ENCODE peak calls at places on chromosomes 12 and 14, in seven cellular contexts. One of them, this sample, is unnamed.

GRCh38 chr14:70884595-70885342 is 22.5 kb upstream of the PCNX1 start:
- DNase-seq in endothelial cell: no peak
- DNase-seq in astrocyte: no peak
- DNase-seq in cardiac muscle cell: no peak
- DNase-seq in GM20000: no peak
- DNase-seq in mucosa of descending colon: no peak
- DNase-seq in AG09309: no peak
- DNase-seq in this sample: no peak

GRCh38 chr12:63905523-63905922 is 61.0 kb downstream of the SRGAP1 start:
- DNase-seq in endothelial cell: no peak
- DNase-seq in astrocyte: no peak
- DNase-seq in cardiac muscle cell: no peak
- DNase-seq in GM20000: no peak
- DNase-seq in mucosa of descending colon: no peak
- DNase-seq in AG09309: no peak
- DNase-seq in this sample: peak

GRCh38 chr12:13278249-13278787 is 81.8 kb downstream of the EMP1 start:
- DNase-seq in endothelial cell: peak
- DNase-seq in astrocyte: peak
- DNase-seq in cardiac muscle cell: peak
- DNase-seq in GM20000: peak
- DNase-seq in mucosa of descending colon: peak
- DNase-seq in AG09309: no peak
- DNase-seq in this sample: peak

GRCh38 chr14:51744372-51745150 is 92.9 kb downstream of the FRMD6 start:
- DNase-seq in endothelial cell: no peak
- DNase-seq in astrocyte: no peak
- DNase-seq in cardiac muscle cell: no peak
- DNase-seq in GM20000: no peak
- DNase-seq in mucosa of descending colon: no peak
- DNase-seq in AG09309: no peak
- DNase-seq in this sample: no peak

GRCh38 chr12:10540776-10541205 is 35.1 kb downstream of the EIF2S3B start:
- DNase-seq in endothelial cell: no peak
- DNase-seq in astrocyte: peak
- DNase-seq in cardiac muscle cell: no peak
- DNase-seq in GM20000: no peak
- DNase-seq in mucosa of descending colon: no peak
- DNase-seq in AG09309: no peak
- DNase-seq in this sample: peak

GRCh38 chr12:63276537-63277365 is 125.8 kb upstream of the AVPR1A start:
- DNase-seq in endothelial cell: peak
- DNase-seq in astrocyte: no peak
- DNase-seq in cardiac muscle cell: peak
- DNase-seq in GM20000: peak
- DNase-seq in mucosa of descending colon: no peak
- DNase-seq in AG09309: no peak
- DNase-seq in this sample: peak

GRCh38 chr14:37122288-37122687 is 50.1 kb downstream of the SLC25A21 start:
- DNase-seq in endothelial cell: no peak
- DNase-seq in astrocyte: peak
- DNase-seq in cardiac muscle cell: no peak
- DNase-seq in GM20000: no peak
- DNase-seq in mucosa of descending colon: no peak
- DNase-seq in AG09309: no peak
- DNase-seq in this sample: peak

GRCh38 chr12:24561411-24561871 is 387.5 kb downstream of the BCAT1 start:
- DNase-seq in endothelial cell: no peak
- DNase-seq in astrocyte: peak
- DNase-seq in cardiac muscle cell: no peak
- DNase-seq in GM20000: no peak
- DNase-seq in mucosa of descending colon: no peak
- DNase-seq in AG09309: no peak
- DNase-seq in this sample: no peak

GRCh38 chr12:56905852-56906251 is 28.4 kb downstream of the SDR9C7 start:
- DNase-seq in endothelial cell: no peak
- DNase-seq in astrocyte: no peak
- DNase-seq in cardiac muscle cell: no peak
- DNase-seq in GM20000: no peak
- DNase-seq in mucosa of descending colon: no peak
- DNase-seq in AG09309: no peak
- DNase-seq in this sample: no peak

GRCh38 chr12:25241171-25242020 is 9.3 kb downstream of the KRAS start:
- DNase-seq in endothelial cell: no peak
- DNase-seq in astrocyte: peak
- DNase-seq in cardiac muscle cell: peak
- DNase-seq in GM20000: peak
- DNase-seq in mucosa of descending colon: no peak
- DNase-seq in AG09309: no peak
- DNase-seq in this sample: peak

GRCh38 chr12:14774944-14775651 is 28.2 kb downstream of the WBP11 start:
- DNase-seq in endothelial cell: peak
- DNase-seq in astrocyte: peak
- DNase-seq in cardiac muscle cell: peak
- DNase-seq in GM20000: no peak
- DNase-seq in mucosa of descending colon: peak
- DNase-seq in AG09309: peak
- DNase-seq in this sample: peak

GRCh38 chr12:14775652-14776020 is 27.6 kb downstream of the WBP11 start:
- DNase-seq in endothelial cell: no peak
- DNase-seq in astrocyte: peak
- DNase-seq in cardiac muscle cell: no peak
- DNase-seq in GM20000: no peak
- DNase-seq in mucosa of descending colon: no peak
- DNase-seq in AG09309: peak
- DNase-seq in this sample: peak

GRCh38 chr12:14772946-14773345 is 30.3 kb downstream of the WBP11 start:
- DNase-seq in endothelial cell: no peak
- DNase-seq in astrocyte: no peak
- DNase-seq in cardiac muscle cell: no peak
- DNase-seq in GM20000: no peak
- DNase-seq in mucosa of descending colon: no peak
- DNase-seq in AG09309: no peak
- DNase-seq in this sample: no peak

GRCh38 chr12:14773685-14774073 is 29.6 kb downstream of the WBP11 start:
- DNase-seq in endothelial cell: peak
- DNase-seq in astrocyte: no peak
- DNase-seq in cardiac muscle cell: no peak
- DNase-seq in GM20000: no peak
- DNase-seq in mucosa of descending colon: peak
- DNase-seq in AG09309: no peak
- DNase-seq in this sample: no peak

GRCh38 chr12:14774074-14774943 is 29.0 kb downstream of the WBP11 start:
- DNase-seq in endothelial cell: peak
- DNase-seq in astrocyte: peak
- DNase-seq in cardiac muscle cell: peak
- DNase-seq in GM20000: peak
- DNase-seq in mucosa of descending colon: peak
- DNase-seq in AG09309: peak
- DNase-seq in this sample: peak
- TF ChIP-seq CTCF in endothelial cell: no peak
- TF ChIP-seq CTCF in astrocyte: no peak
- TF ChIP-seq CTCF in cardiac muscle cell: no peak
- TF ChIP-seq CTCF in GM20000: no peak
- TF ChIP-seq CTCF in mucosa of descending colon: no peak
- TF ChIP-seq CTCF in AG09309: no peak
- TF ChIP-seq CTCF in this sample: peak

GRCh38 chr12:72560370-72560769 is 288.2 kb downstream of the TRHDE start:
- DNase-seq in endothelial cell: no peak
- DNase-seq in astrocyte: no peak
- DNase-seq in cardiac muscle cell: no peak
- DNase-seq in GM20000: no peak
- DNase-seq in mucosa of descending colon: no peak
- DNase-seq in AG09309: no peak
- DNase-seq in this sample: no peak
- TF ChIP-seq CTCF in endothelial cell: no peak
- TF ChIP-seq CTCF in astrocyte: no peak
- TF ChIP-seq CTCF in cardiac muscle cell: no peak
- TF ChIP-seq CTCF in GM20000: no peak
- TF ChIP-seq CTCF in mucosa of descending colon: no peak
- TF ChIP-seq CTCF in AG09309: no peak
- TF ChIP-seq CTCF in this sample: peak

GRCh38 chr12:65263777-65264176 is 14.7 kb upstream of the MSRB3 start:
- DNase-seq in endothelial cell: no peak
- DNase-seq in astrocyte: no peak
- DNase-seq in cardiac muscle cell: no peak
- DNase-seq in GM20000: no peak
- DNase-seq in mucosa of descending colon: no peak
- DNase-seq in AG09309: no peak
- DNase-seq in this sample: no peak

GRCh38 chr12:65266408-65266807 is 12.1 kb upstream of the MSRB3 start:
- DNase-seq in endothelial cell: no peak
- DNase-seq in astrocyte: no peak
- DNase-seq in cardiac muscle cell: no peak
- DNase-seq in GM20000: no peak
- DNase-seq in mucosa of descending colon: no peak
- DNase-seq in AG09309: no peak
- DNase-seq in this sample: no peak

GRCh38 chr12:65274873-65275272 is 3.6 kb upstream of the MSRB3 start:
- DNase-seq in endothelial cell: no peak
- DNase-seq in astrocyte: no peak
- DNase-seq in cardiac muscle cell: no peak
- DNase-seq in GM20000: no peak
- DNase-seq in mucosa of descending colon: no peak
- DNase-seq in AG09309: no peak
- DNase-seq in this sample: no peak

DNA sequence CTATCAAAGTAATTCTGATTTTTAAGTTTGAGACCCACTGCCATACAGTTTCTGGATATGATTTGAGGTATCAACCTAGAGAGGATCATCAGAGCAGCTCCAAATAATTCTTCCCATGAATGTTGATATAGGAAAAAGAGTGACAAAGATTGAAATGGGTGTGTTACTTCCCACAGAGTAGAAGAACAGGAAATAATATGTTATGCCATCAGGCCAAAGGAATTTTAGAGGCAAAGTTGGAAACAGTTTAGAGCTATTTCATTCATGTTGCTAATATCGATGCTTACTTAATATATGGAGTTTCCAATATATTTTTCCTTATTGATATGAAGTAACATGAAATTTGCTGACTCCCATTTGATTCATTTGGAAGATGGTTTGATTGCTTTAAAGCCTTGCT is 8.9 kb upstream of the MSRB3 start:
- DNase-seq in endothelial cell: no peak
- DNase-seq in astrocyte: no peak
- DNase-seq in cardiac muscle cell: no peak
- DNase-seq in GM20000: no peak
- DNase-seq in mucosa of descending colon: no peak
- DNase-seq in AG09309: no peak
- DNase-seq in this sample: no peak
- TF ChIP-seq CTCF in endothelial cell: no peak
- TF ChIP-seq CTCF in astrocyte: no peak
- TF ChIP-seq CTCF in cardiac muscle cell: no peak
- TF ChIP-seq CTCF in GM20000: no peak
- TF ChIP-seq CTCF in mucosa of descending colon: no peak
- TF ChIP-seq CTCF in AG09309: no peak
- TF ChIP-seq CTCF in this sample: no peak

GRCh38 chr12:22172501-22172900 is 126.5 kb downstream of the CMAS start:
- DNase-seq in endothelial cell: no peak
- DNase-seq in astrocyte: no peak
- DNase-seq in cardiac muscle cell: no peak
- DNase-seq in GM20000: no peak
- DNase-seq in mucosa of descending colon: no peak
- DNase-seq in AG09309: no peak
- DNase-seq in this sample: no peak

GRCh38 chr12:22169281-22169824 is 123.3 kb downstream of the CMAS start:
- DNase-seq in endothelial cell: no peak
- DNase-seq in astrocyte: no peak
- DNase-seq in cardiac muscle cell: no peak
- DNase-seq in GM20000: no peak
- DNase-seq in mucosa of descending colon: no peak
- DNase-seq in AG09309: no peak
- DNase-seq in this sample: no peak

GRCh38 chr12:22173154-22173553 is 127.1 kb downstream of the CMAS start:
- DNase-seq in endothelial cell: no peak
- DNase-seq in astrocyte: no peak
- DNase-seq in cardiac muscle cell: no peak
- DNase-seq in GM20000: no peak
- DNase-seq in mucosa of descending colon: no peak
- DNase-seq in AG09309: no peak
- DNase-seq in this sample: no peak
- TF ChIP-seq CTCF in endothelial cell: no peak
- TF ChIP-seq CTCF in astrocyte: no peak
- TF ChIP-seq CTCF in cardiac muscle cell: no peak
- TF ChIP-seq CTCF in GM20000: no peak
- TF ChIP-seq CTCF in mucosa of descending colon: no peak
- TF ChIP-seq CTCF in AG09309: no peak
- TF ChIP-seq CTCF in this sample: no peak

DNA sequence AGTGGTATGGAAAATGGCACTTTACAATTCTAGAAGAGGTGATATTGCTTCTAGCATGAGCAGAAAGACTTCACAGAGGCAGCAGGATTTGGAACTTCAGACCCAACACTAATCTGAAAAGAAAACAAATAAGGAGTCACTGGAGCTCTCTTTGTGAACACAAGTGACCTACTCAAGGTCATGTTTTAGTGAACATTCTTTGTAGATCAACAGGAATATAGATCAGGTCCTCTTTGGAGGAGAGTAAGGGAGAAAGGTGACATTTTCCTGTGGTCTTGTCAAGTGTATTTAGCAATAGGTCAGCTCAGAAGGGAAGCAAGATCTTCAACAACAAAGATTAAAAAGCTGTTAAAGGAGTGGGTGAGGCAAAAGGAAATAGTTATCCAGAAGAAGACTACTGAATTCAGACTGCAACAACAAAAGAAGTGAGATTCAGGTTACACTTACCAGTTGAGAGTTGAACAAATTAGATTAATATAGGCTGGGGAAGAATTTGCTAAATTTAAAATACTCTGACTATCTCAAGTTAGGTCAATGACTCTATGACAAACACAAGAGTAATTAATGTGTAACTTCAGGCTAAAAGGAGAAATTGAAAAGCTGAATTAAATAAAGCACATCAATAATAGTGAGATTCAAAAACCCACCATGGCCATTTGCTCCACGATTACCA is 528.2 kb downstream of the RPS29 start:
- DNase-seq in endothelial cell: no peak
- DNase-seq in astrocyte: no peak
- DNase-seq in cardiac muscle cell: no peak
- DNase-seq in GM20000: no peak
- DNase-seq in mucosa of descending colon: no peak
- DNase-seq in AG09309: no peak
- DNase-seq in this sample: no peak
- TF ChIP-seq CTCF in endothelial cell: no peak
- TF ChIP-seq CTCF in astrocyte: no peak
- TF ChIP-seq CTCF in cardiac muscle cell: no peak
- TF ChIP-seq CTCF in GM20000: no peak
- TF ChIP-seq CTCF in mucosa of descending colon: no peak
- TF ChIP-seq CTCF in AG09309: no peak
- TF ChIP-seq CTCF in this sample: no peak

This sample was measured in HFFc6.